ENCODE peak calls at places on chromosomes 13 and 19, in four cellular contexts. Q is ureter; G is stimulated activated CD8-positive, alpha-beta memory T cell treated with anti-CD3 and anti-CD28 coated beads, Interleukin-15, amount 100 ng/mL, for 24 hours; C is HCT116. E is an unnamed sample.

GRCh38 chr19:5684694-5685430 is 4.0 kb downstream of the HSD11B1L start:
- DNase-seq in Q (no peak), C (no peak), G (no peak), E (no peak)

GRCh38 chr19:28586501-28586900 is 626.5 kb downstream of the UQCRFS1 start:
- DNase-seq in Q (no peak), G (no peak), C (no peak), E (no peak)

GRCh38 chr19:3207466-3208242 is 16.8 kb upstream of the CELF5 start:
- DNase-seq in C (no peak), G (no peak), Q (peak), E (no peak)

GRCh38 chr13:73244486-73244885 is 185.7 kb downstream of the KLF5 start:
- DNase-seq in G (no peak), Q (no peak), C (no peak), E (no peak)

GRCh38 chr13:91313581-91313980 is 33.9 kb upstream of the MIR17HG start:
- DNase-seq in G (no peak), C (no peak), Q (no peak), E (no peak)

GRCh38 chr13:111901301-111901905 is 165.5 kb upstream of the SOX1 start:
- DNase-seq in Q (peak), G (no peak), C (no peak), E (peak)

GRCh38 chr19:56217039-56217949 is 15.2 kb downstream of the ZSCAN5C start:
- DNase-seq in C (no peak), Q (peak), G (no peak), E (no peak)

GRCh38 chr13:98173431-98173921 is 3.6 kb downstream of the RNF113B start:
- DNase-seq in C (peak), Q (no peak), G (no peak), E (peak)